ENCODE peak calls at places on chromosomes 4 and X, in nine cellular contexts. X, G, B, I, C, A, E, Q and D are unnamed samples.

GRCh38 chrX:29662101-29662500 is 553.3 kb upstream of the MAGEB2 start:
- DNase-seq in X (peak), G (no peak), B (no peak), I (no peak), C (no peak), A (no peak), E (no peak), Q (peak), D (no peak)

GRCh38 chr4:185143596-185143969 is 517 bp downstream of the SLC25A4 start:
- DNase-seq in X (peak), G (no peak), B (peak), I (no peak), C (peak), A (peak), E (peak), Q (peak), D (peak)

GRCh38 chr4:146153964-146154536 is 21.5 kb upstream of the LSM6 start:
- DNase-seq in X (no peak), G (no peak), B (no peak), I (no peak), C (no peak), A (no peak), E (no peak), Q (no peak), D (no peak)

GRCh38 chrX:13938053-13938765 is 91.5 kb downstream of the GEMIN8 start:
- DNase-seq in X (peak), G (peak), B (no peak), I (no peak), C (peak), A (no peak), E (no peak), Q (no peak), D (peak)

GRCh38 chrX:57977992-57978391 is 67.7 kb upstream of the ZXDA start:
- DNase-seq in X (no peak), G (no peak), B (no peak), I (no peak), C (no peak), A (no peak), E (no peak), Q (no peak), D (no peak)

GRCh38 chr4:127667772-127668171 is 35.0 kb downstream of the INTU start:
- DNase-seq in X (no peak), G (no peak), B (no peak), I (no peak), C (no peak), A (no peak), E (no peak), Q (no peak), D (no peak)

GRCh38 chr4:152392079-152392478 is 143.8 kb downstream of the FBXW7 start:
- DNase-seq in X (no peak), G (no peak), B (no peak), I (no peak), C (no peak), A (no peak), E (no peak), Q (no peak), D (no peak)

GRCh38 chrX:139023531-139023930 is 312.0 kb upstream of the FGF13 start:
- DNase-seq in X (no peak), G (no peak), B (no peak), I (no peak), C (no peak), A (no peak), E (no peak), Q (no peak), D (no peak)

GRCh38 chrX:42746606-42747005 is 31.4 kb downstream of the PPP1R2C start:
- DNase-seq in X (peak), G (no peak), B (no peak), I (no peak), C (no peak), A (no peak), E (no peak), Q (no peak), D (no peak)

GRCh38 chrX:68429216-68429615 is 4.1 kb downstream of the OPHN1 start:
- DNase-seq in X (peak), G (no peak), B (no peak), I (no peak), C (no peak), A (no peak), E (no peak), Q (no peak), D (no peak)

GRCh38 chr4:182351485-182351884 is 108.3 kb downstream of the TENM3 start:
- DNase-seq in X (no peak), G (peak), B (no peak), I (no peak), C (no peak), A (no peak), E (no peak), Q (no peak), D (no peak)

GRCh38 chrX:39728852-39729587 is 368.7 kb downstream of the BCOR start:
- DNase-seq in X (no peak), G (no peak), B (no peak), I (no peak), C (no peak), A (no peak), E (no peak), Q (no peak), D (no peak)

GRCh38 chrX:47658684-47659515 is at the start of gene UXT:
- DNase-seq in X (peak), G (peak), B (peak), I (peak), C (peak), A (peak), E (peak), Q (peak), D (peak)

GRCh38 chr4:9785926-9786325 is 4.5 kb downstream of the DRD5 start:
- DNase-seq in X (no peak), G (no peak), B (no peak), I (no peak), C (no peak), A (no peak), E (no peak), Q (no peak), D (no peak)

GRCh38 chr4:68599150-68599549 is 23.0 kb upstream of the UGT2B17 start:
- DNase-seq in X (no peak), G (no peak), B (no peak), I (no peak), C (no peak), A (no peak), E (no peak), Q (no peak), D (no peak)

GRCh38 chr4:107897823-107898222 is 33.5 kb upstream of the CYP2U1 start:
- DNase-seq in X (no peak), G (no peak), B (no peak), I (no peak), C (no peak), A (no peak), E (no peak), Q (no peak), D (no peak)

GRCh38 chrX:21529771-21530170 is 128.4 kb downstream of the KLHL34 start:
- DNase-seq in X (no peak), G (no peak), B (no peak), I (no peak), C (no peak), A (no peak), E (no peak), Q (no peak), D (no peak)

GRCh38 chr4:158936238-158936637 is 166.6 kb upstream of the RAPGEF2 start:
- DNase-seq in X (peak), G (no peak), B (no peak), I (no peak), C (no peak), A (no peak), E (no peak), Q (no peak), D (no peak)

GRCh38 chr4:139973015-139973414 is 181.0 kb downstream of the MAML3 start:
- DNase-seq in X (no peak), G (peak), B (no peak), I (no peak), C (no peak), A (no peak), E (no peak), Q (no peak), D (no peak)

GRCh38 chr4:41215155-41215554 is 813 bp upstream of the APBB2 start:
- DNase-seq in X (peak), G (no peak), B (no peak), I (no peak), C (no peak), A (no peak), E (no peak), Q (no peak), D (no peak)

GRCh38 chr4:88230953-88231835 is 53.2 kb downstream of the PPM1K start:
- DNase-seq in X (no peak), G (no peak), B (no peak), I (no peak), C (no peak), A (no peak), E (no peak), Q (no peak), D (no peak)

GRCh38 chrX:19514791-19515614 is at the start of gene MAP3K15:
- DNase-seq in X (peak), G (peak), B (no peak), I (no peak), C (peak), A (no peak), E (peak), Q (peak), D (peak)

GRCh38 chr4:75429208-75429607 is 85.0 kb downstream of the RCHY1 start:
- DNase-seq in X (no peak), G (no peak), B (no peak), I (no peak), C (no peak), A (no peak), E (no peak), Q (no peak), D (no peak)

GRCh38 chr4:83548151-83548905 is 12.4 kb downstream of the GPAT3 start:
- DNase-seq in X (peak), G (no peak), B (peak), I (peak), C (peak), A (peak), E (peak), Q (peak), D (peak)

GRCh38 chr4:2364654-2365053 is 53.8 kb downstream of the ZFYVE28 start:
- DNase-seq in X (no peak), G (no peak), B (no peak), I (peak), C (peak), A (peak), E (peak), Q (peak), D (peak)

GRCh38 chr4:7538518-7538917 is 103.8 kb upstream of the PSAPL1 start:
- DNase-seq in X (no peak), G (no peak), B (no peak), I (no peak), C (no peak), A (no peak), E (no peak), Q (no peak), D (no peak)

GRCh38 chr4:7539659-7540058 is 104.9 kb upstream of the PSAPL1 start:
- DNase-seq in X (no peak), G (peak), B (no peak), I (peak), C (no peak), A (no peak), E (peak), Q (peak), D (no peak)

GRCh38 chr4:7537853-7538252 is 103.1 kb upstream of the PSAPL1 start:
- DNase-seq in X (no peak), G (no peak), B (no peak), I (no peak), C (no peak), A (no peak), E (peak), Q (no peak), D (no peak)

GRCh38 chr4:7540216-7540615 is 105.5 kb upstream of the PSAPL1 start:
- DNase-seq in X (no peak), G (no peak), B (no peak), I (no peak), C (no peak), A (no peak), E (no peak), Q (no peak), D (no peak)

DNA sequence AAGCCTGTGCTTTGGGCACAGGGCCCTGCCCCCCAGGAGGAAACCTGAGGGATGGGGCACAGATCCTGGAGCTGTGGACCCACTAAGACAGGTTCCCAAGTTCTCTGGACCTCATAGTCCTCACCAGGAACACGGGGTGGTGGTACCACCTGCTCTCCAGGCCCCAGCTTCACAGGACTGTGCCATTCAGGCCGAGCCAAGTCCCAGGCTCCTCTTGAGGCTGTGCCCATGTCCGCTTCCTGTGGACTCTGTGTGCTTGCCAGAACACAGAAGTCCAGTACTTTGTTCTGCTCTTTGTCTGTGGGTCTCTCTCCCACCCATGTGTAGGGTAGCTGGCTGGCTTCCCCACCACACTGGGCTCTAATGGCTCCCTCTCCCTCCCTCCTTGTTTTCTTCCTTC is 104.5 kb upstream of the PSAPL1 start:
- DNase-seq in X (no peak), G (no peak), B (no peak), I (no peak), C (no peak), A (no peak), E (no peak), Q (no peak), D (no peak)
- H3K27ac ChIP-seq in X (no peak), G (no peak), B (no peak), I (no peak), C (no peak), A (no peak), E (no peak), Q (no peak), D (no peak)

DNA sequence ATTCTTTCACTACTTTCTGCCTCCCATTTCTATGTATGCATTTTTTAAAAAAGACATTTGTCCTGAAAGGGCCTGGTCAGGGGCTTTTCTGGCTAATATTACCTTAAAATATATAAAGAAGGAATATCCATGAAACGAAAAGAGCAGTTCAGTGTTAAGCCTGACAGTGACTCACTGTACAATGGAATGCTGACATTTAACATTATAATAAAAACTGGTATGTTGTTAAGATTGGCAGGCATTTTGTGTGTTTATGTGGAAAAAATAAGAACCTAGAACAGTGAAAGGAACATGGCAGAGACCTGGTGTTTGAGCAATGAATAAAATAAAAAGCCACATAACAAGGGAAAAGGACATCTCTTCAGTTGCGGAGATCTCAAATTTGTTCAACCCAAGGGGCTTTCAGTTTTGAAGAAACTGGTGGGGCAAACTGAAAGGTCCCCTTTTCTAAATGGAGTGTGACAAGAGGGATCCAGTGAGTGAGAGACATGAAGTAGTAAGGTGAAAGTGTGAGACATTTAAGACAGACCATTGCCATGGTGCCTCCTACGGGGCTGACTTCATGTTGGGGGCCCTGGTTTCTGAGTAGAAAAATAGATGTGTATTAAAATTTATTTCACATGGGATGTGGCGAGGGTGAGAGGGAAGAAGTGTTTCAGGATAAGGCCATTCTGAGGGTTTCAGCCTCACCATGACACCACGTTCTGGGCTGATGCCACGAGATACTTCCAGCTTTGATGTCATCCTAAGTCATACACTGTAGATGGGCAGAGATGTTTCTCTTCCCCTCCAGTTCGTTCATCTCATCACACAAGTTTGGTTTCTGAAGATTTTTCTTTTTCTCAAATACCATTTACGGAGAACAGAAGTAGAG is 324.9 kb downstream of the PPP3CA start:
- DNase-seq in X (no peak), G (no peak), B (no peak), I (no peak), C (no peak), A (no peak), E (no peak), Q (no peak), D (no peak)
- H3K27ac ChIP-seq in X (peak), G (no peak), B (no peak), I (no peak), C (no peak), A (no peak), E (no peak), Q (no peak), D (no peak)

GRCh38 chrX:85977218-85977617 is 70.1 kb downstream of the CHM start:
- DNase-seq in X (no peak), G (no peak), B (no peak), I (no peak), C (no peak), A (no peak), E (no peak), Q (no peak), D (no peak)
- H3K27ac ChIP-seq in X (no peak), G (no peak), B (no peak), I (no peak), C (no peak), A (no peak), E (no peak), Q (no peak), D (no peak)

GRCh38 chrX:65697173-65697572 is 29.7 kb downstream of the MSN start:
- DNase-seq in X (peak), G (no peak), B (no peak), I (no peak), C (no peak), A (no peak), E (no peak), Q (no peak), D (no peak)
- H3K27ac ChIP-seq in X (peak), G (no peak), B (peak), I (peak), C (peak), A (peak), E (peak), Q (no peak), D (peak)

GRCh38 chr4:85837334-85837733 is 362.4 kb downstream of the ARHGAP24 start:
- DNase-seq in X (peak), G (no peak), B (no peak), I (no peak), C (no peak), A (no peak), E (no peak), Q (no peak), D (peak)

GRCh38 chr4:85836588-85836987 is 361.6 kb downstream of the ARHGAP24 start:
- DNase-seq in X (no peak), G (no peak), B (no peak), I (no peak), C (no peak), A (no peak), E (no peak), Q (no peak), D (no peak)

DNA sequence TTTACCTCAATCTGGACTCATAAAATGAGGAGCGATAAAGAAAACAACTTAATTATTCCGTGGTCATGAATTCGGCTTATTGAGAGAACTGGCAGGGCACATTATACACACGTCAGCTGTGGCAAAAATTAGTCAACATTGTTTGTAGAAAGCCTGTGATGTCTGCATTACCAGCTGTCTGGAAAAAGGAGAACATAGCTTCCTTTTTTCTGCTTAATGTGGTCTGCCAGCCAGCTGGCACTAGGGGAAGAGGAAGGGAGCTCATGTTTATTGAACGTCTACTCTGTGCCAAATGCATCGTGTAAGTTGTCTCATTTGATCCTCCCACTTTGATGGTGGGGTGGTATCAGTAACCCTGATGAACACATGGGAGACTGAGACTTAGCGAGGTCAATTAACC is 367.6 kb downstream of the ARHGAP24 start:
- DNase-seq in X (peak), G (no peak), B (peak), I (no peak), C (no peak), A (no peak), E (no peak), Q (no peak), D (no peak)
- H3K27ac ChIP-seq in X (no peak), G (no peak), B (peak), I (no peak), C (no peak), A (peak), E (no peak), Q (no peak), D (no peak)

GRCh38 chr4:98710831-98711230 is 52.4 kb upstream of the TSPAN5 start:
- DNase-seq in X (peak), G (no peak), B (no peak), I (no peak), C (no peak), A (no peak), E (no peak), Q (no peak), D (no peak)

GRCh38 chr4:98711526-98711925 is 53.1 kb upstream of the TSPAN5 start:
- DNase-seq in X (no peak), G (no peak), B (no peak), I (no peak), C (no peak), A (no peak), E (no peak), Q (no peak), D (no peak)

GRCh38 chr4:98712607-98713006 is 54.2 kb upstream of the TSPAN5 start:
- DNase-seq in X (no peak), G (no peak), B (no peak), I (no peak), C (no peak), A (no peak), E (no peak), Q (no peak), D (no peak)

GRCh38 chr4:98706200-98706813 is 47.9 kb upstream of the TSPAN5 start:
- DNase-seq in X (no peak), G (no peak), B (no peak), I (peak), C (no peak), A (no peak), E (no peak), Q (no peak), D (no peak)

DNA sequence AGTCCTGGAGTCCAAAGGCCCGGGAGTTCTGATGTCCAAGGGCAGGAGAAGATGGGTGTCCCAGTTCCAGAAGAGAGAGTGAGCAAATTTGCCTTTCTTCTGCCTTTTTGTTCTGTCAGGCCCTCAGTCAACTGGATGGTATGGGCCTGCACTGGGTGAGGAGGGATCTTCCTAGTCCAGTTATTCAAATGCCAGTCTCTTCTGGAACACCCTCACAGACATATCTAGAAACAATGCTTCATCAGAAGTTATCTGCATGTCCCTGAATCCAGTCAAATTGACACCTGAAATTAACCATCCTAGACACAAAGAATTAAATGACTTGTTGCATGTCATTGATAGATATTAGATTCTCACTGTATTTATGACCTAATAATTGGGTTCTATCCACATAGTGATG is 48.5 kb upstream of the TSPAN5 start:
- DNase-seq in X (no peak), G (no peak), B (no peak), I (no peak), C (no peak), A (no peak), E (no peak), Q (no peak), D (no peak)
- H3K27ac ChIP-seq in X (no peak), G (no peak), B (no peak), I (no peak), C (no peak), A (no peak), E (no peak), Q (no peak), D (no peak)